ENCODE peak calls at places on chromosomes 13 and 19, in six cellular contexts. One of them, this sample, is unnamed.
A peak's percentile ranks its signal among the peaks of the same experiment; 100 is the strongest.

GRCh38 chr13:27353166-27353583 is 71.2 kb upstream of the GTF3A start:
- DNase-seq in astrocyte of the spinal cord: peak; percentile 58
- DNase-seq in thoracic aorta: no peak
- DNase-seq in GM12865: peak; percentile 92
- DNase-seq in heart left ventricle: no peak
- DNase-seq in sigmoid colon: no peak
- DNase-seq in this sample: peak; percentile 91

GRCh38 chr19:19403373-19403901 is 2.0 kb upstream of the GATAD2A start:
- DNase-seq in heart left ventricle: no peak
- DNase-seq in GM12865: no peak
- DNase-seq in sigmoid colon: no peak
- DNase-seq in astrocyte of the spinal cord: peak; percentile 22
- DNase-seq in thoracic aorta: no peak
- DNase-seq in this sample: no peak

GRCh38 chr19:2309734-2310362 is 1.9 kb upstream of the LINGO3 start:
- DNase-seq in sigmoid colon: no peak
- DNase-seq in GM12865: no peak
- DNase-seq in thoracic aorta: no peak
- DNase-seq in heart left ventricle: no peak
- DNase-seq in astrocyte of the spinal cord: peak; percentile 45
- DNase-seq in this sample: no peak

GRCh38 chr19:46067691-46068090 is 26.9 kb upstream of the IGFL4 start:
- DNase-seq in GM12865: no peak
- DNase-seq in sigmoid colon: no peak
- DNase-seq in heart left ventricle: no peak
- DNase-seq in thoracic aorta: no peak
- DNase-seq in astrocyte of the spinal cord: no peak
- DNase-seq in this sample: no peak

GRCh38 chr13:34025746-34026145 is 207.8 kb downstream of the RFC3 start:
- DNase-seq in thoracic aorta: no peak
- DNase-seq in heart left ventricle: no peak
- DNase-seq in astrocyte of the spinal cord: peak; percentile 73
- DNase-seq in GM12865: no peak
- DNase-seq in sigmoid colon: no peak
- DNase-seq in this sample: no peak

GRCh38 chr19:55431183-55431582 is 11.9 kb downstream of the SHISA7 start:
- DNase-seq in GM12865: no peak
- DNase-seq in thoracic aorta: no peak
- DNase-seq in sigmoid colon: no peak
- DNase-seq in heart left ventricle: no peak
- DNase-seq in astrocyte of the spinal cord: no peak
- DNase-seq in this sample: no peak

GRCh38 chr19:39840492-39840891 is 5.7 kb downstream of the FBL start:
- DNase-seq in sigmoid colon: no peak
- DNase-seq in heart left ventricle: no peak
- DNase-seq in thoracic aorta: no peak
- DNase-seq in GM12865: no peak
- DNase-seq in astrocyte of the spinal cord: no peak
- DNase-seq in this sample: no peak

GRCh38 chr13:69617587-69617986 is 490.0 kb upstream of the ATXN8OS start:
- DNase-seq in heart left ventricle: no peak
- DNase-seq in astrocyte of the spinal cord: no peak
- DNase-seq in GM12865: no peak
- DNase-seq in thoracic aorta: no peak
- DNase-seq in sigmoid colon: no peak
- DNase-seq in this sample: no peak

GRCh38 chr19:55440411-55441105 is 2.5 kb downstream of the SHISA7 start:
- DNase-seq in thoracic aorta: no peak
- DNase-seq in sigmoid colon: no peak
- DNase-seq in GM12865: peak; percentile 49
- DNase-seq in heart left ventricle: no peak
- DNase-seq in astrocyte of the spinal cord: no peak
- DNase-seq in this sample: peak; percentile 77

GRCh38 chr13:86870388-86870966 is 800.7 kb upstream of the SLITRK5 start:
- DNase-seq in sigmoid colon: no peak
- DNase-seq in astrocyte of the spinal cord: peak; percentile 45
- DNase-seq in heart left ventricle: no peak
- DNase-seq in thoracic aorta: no peak
- DNase-seq in GM12865: peak; percentile 1
- DNase-seq in this sample: peak; percentile 7

GRCh38 chr19:46134527-46134926 is 10.0 kb upstream of the IGFL3 start:
- DNase-seq in heart left ventricle: no peak
- DNase-seq in sigmoid colon: no peak
- DNase-seq in thoracic aorta: no peak
- DNase-seq in astrocyte of the spinal cord: peak; percentile 15
- DNase-seq in GM12865: no peak
- DNase-seq in this sample: no peak

GRCh38 chr19:9178901-9179300 is at the start of gene OR7D2:
- DNase-seq in GM12865: no peak
- DNase-seq in sigmoid colon: no peak
- DNase-seq in astrocyte of the spinal cord: no peak
- DNase-seq in heart left ventricle: no peak
- DNase-seq in thoracic aorta: no peak
- DNase-seq in this sample: no peak

GRCh38 chr19:42422576-42423461 is 4.4 kb downstream of the LIPE start:
- DNase-seq in heart left ventricle: peak; percentile 49
- DNase-seq in astrocyte of the spinal cord: no peak
- DNase-seq in GM12865: peak; percentile 73
- DNase-seq in sigmoid colon: peak; percentile 60
- DNase-seq in thoracic aorta: no peak
- DNase-seq in this sample: peak; percentile 60
- TF ChIP-seq CTCF in heart left ventricle: no peak
- TF ChIP-seq CTCF in astrocyte of the spinal cord: no peak
- TF ChIP-seq CTCF in GM12865: no peak
- TF ChIP-seq CTCF in sigmoid colon: no peak
- TF ChIP-seq CTCF in thoracic aorta: no peak
- TF ChIP-seq CTCF in this sample: no peak

GRCh38 chr13:99935772-99936171 is 35.8 kb downstream of the ZIC5 start:
- DNase-seq in sigmoid colon: no peak
- DNase-seq in astrocyte of the spinal cord: no peak
- DNase-seq in heart left ventricle: no peak
- DNase-seq in thoracic aorta: no peak
- DNase-seq in GM12865: no peak
- DNase-seq in this sample: no peak
- TF ChIP-seq CTCF in sigmoid colon: no peak
- TF ChIP-seq CTCF in astrocyte of the spinal cord: no peak
- TF ChIP-seq CTCF in heart left ventricle: no peak
- TF ChIP-seq CTCF in thoracic aorta: no peak
- TF ChIP-seq CTCF in GM12865: no peak
- TF ChIP-seq CTCF in this sample: peak; percentile 11

DNA sequence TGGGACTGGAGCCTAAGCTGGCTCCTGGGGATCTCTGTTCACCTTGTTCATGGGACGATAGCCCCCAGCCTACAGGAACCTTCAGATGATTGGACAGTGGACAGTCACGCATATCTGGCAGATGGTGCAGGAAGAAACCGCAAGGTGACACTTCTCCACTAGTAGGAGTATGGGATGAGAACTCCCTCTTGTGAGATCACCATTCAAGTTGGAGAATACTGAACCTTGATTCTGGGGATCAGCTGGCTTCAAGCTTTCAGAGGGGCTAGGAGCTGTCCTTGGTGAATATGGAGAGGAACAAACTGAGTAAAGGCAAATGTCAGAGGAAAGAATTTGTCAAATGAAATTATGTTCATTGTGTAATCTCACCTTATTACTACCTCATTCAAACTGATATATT is 204.5 kb downstream of the PDS5B start:
- DNase-seq in thoracic aorta: no peak
- DNase-seq in astrocyte of the spinal cord: no peak
- DNase-seq in GM12865: no peak
- DNase-seq in heart left ventricle: no peak
- DNase-seq in sigmoid colon: no peak
- DNase-seq in this sample: no peak
- TF ChIP-seq CTCF in thoracic aorta: no peak
- TF ChIP-seq CTCF in astrocyte of the spinal cord: no peak
- TF ChIP-seq CTCF in GM12865: no peak
- TF ChIP-seq CTCF in heart left ventricle: no peak
- TF ChIP-seq CTCF in sigmoid colon: no peak
- TF ChIP-seq CTCF in this sample: no peak

GRCh38 chr19:10431254-10431942 is 11.1 kb downstream of the PDE4A start:
- DNase-seq in astrocyte of the spinal cord: no peak
- DNase-seq in GM12865: peak; percentile 70
- DNase-seq in heart left ventricle: no peak
- DNase-seq in thoracic aorta: no peak
- DNase-seq in sigmoid colon: peak; percentile 73
- DNase-seq in this sample: peak; percentile 75
- TF ChIP-seq CTCF in astrocyte of the spinal cord: no peak
- TF ChIP-seq CTCF in GM12865: peak; percentile 0
- TF ChIP-seq CTCF in heart left ventricle: no peak
- TF ChIP-seq CTCF in thoracic aorta: no peak
- TF ChIP-seq CTCF in sigmoid colon: no peak
- TF ChIP-seq CTCF in this sample: no peak

DNA sequence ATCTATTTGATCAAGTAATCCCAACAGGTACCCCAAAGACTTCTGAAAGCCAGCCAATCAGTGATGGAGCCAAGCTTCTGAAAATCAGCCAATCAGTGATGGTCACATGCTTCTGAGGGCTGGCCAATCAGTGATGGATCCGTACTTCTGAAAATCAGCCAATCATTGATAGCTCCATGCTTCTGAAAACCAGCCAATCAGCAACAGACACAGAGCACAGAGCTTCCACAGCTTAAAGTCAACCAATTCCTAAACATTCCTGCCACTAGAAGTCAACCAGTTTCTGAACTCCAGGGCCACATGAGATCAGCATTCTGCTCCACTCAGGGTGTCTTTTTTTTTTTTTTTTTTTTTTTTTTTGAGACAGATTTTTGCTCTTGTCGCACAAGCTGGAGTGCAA is 8.2 kb upstream of the HSD17B14 start:
- DNase-seq in heart left ventricle: no peak
- DNase-seq in sigmoid colon: no peak
- DNase-seq in GM12865: no peak
- DNase-seq in astrocyte of the spinal cord: peak; percentile 29
- DNase-seq in thoracic aorta: no peak
- DNase-seq in this sample: no peak
- TF ChIP-seq CTCF in heart left ventricle: no peak
- TF ChIP-seq CTCF in sigmoid colon: no peak
- TF ChIP-seq CTCF in GM12865: no peak
- TF ChIP-seq CTCF in astrocyte of the spinal cord: no peak
- TF ChIP-seq CTCF in thoracic aorta: no peak
- TF ChIP-seq CTCF in this sample: no peak

GRCh38 chr13:47188802-47189201 is 291.9 kb upstream of the HTR2A start:
- DNase-seq in sigmoid colon: no peak
- DNase-seq in GM12865: peak; percentile 14
- DNase-seq in thoracic aorta: no peak
- DNase-seq in heart left ventricle: no peak
- DNase-seq in astrocyte of the spinal cord: no peak
- DNase-seq in this sample: no peak
- TF ChIP-seq CTCF in sigmoid colon: no peak
- TF ChIP-seq CTCF in GM12865: no peak
- TF ChIP-seq CTCF in thoracic aorta: no peak
- TF ChIP-seq CTCF in heart left ventricle: no peak
- TF ChIP-seq CTCF in astrocyte of the spinal cord: no peak
- TF ChIP-seq CTCF in this sample: no peak

GRCh38 chr19:17172624-17173345 is 42.4 kb upstream of the USE1 start:
- DNase-seq in astrocyte of the spinal cord: no peak
- DNase-seq in thoracic aorta: no peak
- DNase-seq in GM12865: no peak
- DNase-seq in heart left ventricle: no peak
- DNase-seq in sigmoid colon: no peak
- DNase-seq in this sample: no peak

GRCh38 chr19:17170538-17171297 is 44.4 kb upstream of the USE1 start:
- DNase-seq in thoracic aorta: no peak
- DNase-seq in astrocyte of the spinal cord: no peak
- DNase-seq in heart left ventricle: no peak
- DNase-seq in sigmoid colon: no peak
- DNase-seq in GM12865: peak; percentile 67
- DNase-seq in this sample: peak; percentile 89

GRCh38 chr19:17171874-17172273 is 43.3 kb upstream of the USE1 start:
- DNase-seq in GM12865: no peak
- DNase-seq in sigmoid colon: no peak
- DNase-seq in astrocyte of the spinal cord: no peak
- DNase-seq in heart left ventricle: no peak
- DNase-seq in thoracic aorta: no peak
- DNase-seq in this sample: no peak
- TF ChIP-seq CTCF in GM12865: no peak
- TF ChIP-seq CTCF in sigmoid colon: no peak
- TF ChIP-seq CTCF in astrocyte of the spinal cord: no peak
- TF ChIP-seq CTCF in heart left ventricle: no peak
- TF ChIP-seq CTCF in thoracic aorta: no peak
- TF ChIP-seq CTCF in this sample: no peak

GRCh38 chr13:40749327-40749726 is 21.7 kb downstream of the MRPS31 start:
- DNase-seq in astrocyte of the spinal cord: no peak
- DNase-seq in heart left ventricle: no peak
- DNase-seq in thoracic aorta: no peak
- DNase-seq in GM12865: no peak
- DNase-seq in sigmoid colon: no peak
- DNase-seq in this sample: no peak
- TF ChIP-seq CTCF in astrocyte of the spinal cord: peak; percentile 16
- TF ChIP-seq CTCF in heart left ventricle: no peak
- TF ChIP-seq CTCF in thoracic aorta: no peak
- TF ChIP-seq CTCF in GM12865: no peak
- TF ChIP-seq CTCF in sigmoid colon: no peak
- TF ChIP-seq CTCF in this sample: no peak